ENCODE peak calls at places on chromosome 14, in eight cellular contexts. One of them, this sample, is unnamed.

GRCh38 chr14:52786887-52787286 is 4.5 kb downstream of the GNPNAT1 start:
- DNase-seq in PC-3: no peak
- DNase-seq in MM.1S: no peak
- DNase-seq in HCT116: no peak
- DNase-seq in OCI-LY7: no peak
- DNase-seq in GM23338: no peak
- DNase-seq in mammary epithelial cell: no peak
- DNase-seq in fibroblast of lung: no peak
- DNase-seq in this sample: no peak

GRCh38 chr14:104084251-104085002 is 1.1 kb upstream of the ASPG start:
- DNase-seq in MM.1S: no peak
- DNase-seq in fibroblast of lung: no peak
- DNase-seq in mammary epithelial cell: no peak
- DNase-seq in GM23338: no peak
- DNase-seq in PC-3: no peak
- DNase-seq in OCI-LY7: no peak
- DNase-seq in HCT116: no peak
- DNase-seq in this sample: no peak

GRCh38 chr14:26187996-26188605 is 409.7 kb downstream of the NOVA1 start:
- DNase-seq in mammary epithelial cell: no peak
- DNase-seq in HCT116: no peak
- DNase-seq in OCI-LY7: no peak
- DNase-seq in MM.1S: no peak
- DNase-seq in PC-3: no peak
- DNase-seq in fibroblast of lung: peak; percentile 72
- DNase-seq in GM23338: no peak
- DNase-seq in this sample: no peak

GRCh38 chr14:41609704-41610183 is 3.1 kb downstream of the LRFN5 start:
- DNase-seq in PC-3: peak; percentile 56
- DNase-seq in HCT116: no peak
- DNase-seq in mammary epithelial cell: no peak
- DNase-seq in GM23338: peak; percentile 89
- DNase-seq in OCI-LY7: no peak
- DNase-seq in fibroblast of lung: peak; percentile 87
- DNase-seq in MM.1S: no peak
- DNase-seq in this sample: no peak

GRCh38 chr14:62654641-62655040 is 390.6 kb downstream of the KCNH5 start:
- DNase-seq in fibroblast of lung: peak; percentile 65
- DNase-seq in OCI-LY7: no peak
- DNase-seq in GM23338: no peak
- DNase-seq in MM.1S: no peak
- DNase-seq in PC-3: no peak
- DNase-seq in HCT116: no peak
- DNase-seq in mammary epithelial cell: no peak
- DNase-seq in this sample: no peak

GRCh38 chr14:104872469-104873341 is 7.6 kb downstream of the CEP170B start:
- DNase-seq in GM23338: peak; percentile 82
- DNase-seq in mammary epithelial cell: peak; percentile 58
- DNase-seq in PC-3: no peak
- DNase-seq in HCT116: no peak
- DNase-seq in fibroblast of lung: peak; percentile 73
- DNase-seq in MM.1S: no peak
- DNase-seq in OCI-LY7: no peak
- DNase-seq in this sample: no peak

GRCh38 chr14:102212356-102212755 is 72.7 kb downstream of the WDR20 start:
- DNase-seq in MM.1S: no peak
- DNase-seq in HCT116: no peak
- DNase-seq in GM23338: no peak
- DNase-seq in OCI-LY7: no peak
- DNase-seq in fibroblast of lung: no peak
- DNase-seq in mammary epithelial cell: no peak
- DNase-seq in PC-3: no peak
- DNase-seq in this sample: no peak

GRCh38 chr14:90381011-90381790 is 15.6 kb upstream of the CALM1 start:
- DNase-seq in fibroblast of lung: no peak
- DNase-seq in GM23338: no peak
- DNase-seq in mammary epithelial cell: no peak
- DNase-seq in OCI-LY7: peak; percentile 47
- DNase-seq in MM.1S: no peak
- DNase-seq in PC-3: no peak
- DNase-seq in HCT116: no peak
- DNase-seq in this sample: no peak

GRCh38 chr14:84825481-84825880 is 704.5 kb upstream of the FLRT2 start:
- DNase-seq in PC-3: peak; percentile 69
- DNase-seq in mammary epithelial cell: peak; percentile 63
- DNase-seq in GM23338: no peak
- DNase-seq in OCI-LY7: no peak
- DNase-seq in MM.1S: no peak
- DNase-seq in HCT116: no peak
- DNase-seq in fibroblast of lung: peak; percentile 11
- DNase-seq in this sample: no peak

GRCh38 chr14:102998393-102998792 is 59.0 kb downstream of the CDC42BPB start:
- DNase-seq in HCT116: no peak
- DNase-seq in MM.1S: no peak
- DNase-seq in OCI-LY7: no peak
- DNase-seq in PC-3: peak; percentile 72
- DNase-seq in fibroblast of lung: peak; percentile 47
- DNase-seq in GM23338: no peak
- DNase-seq in mammary epithelial cell: no peak
- DNase-seq in this sample: no peak

GRCh38 chr14:102138935-102139247 is 806 bp upstream of the WDR20 start:
- DNase-seq in HCT116: no peak
- DNase-seq in fibroblast of lung: no peak
- DNase-seq in MM.1S: no peak
- DNase-seq in mammary epithelial cell: no peak
- DNase-seq in GM23338: no peak
- DNase-seq in PC-3: no peak
- DNase-seq in OCI-LY7: no peak
- DNase-seq in this sample: no peak

GRCh38 chr14:81980601-81981310 is 447.1 kb upstream of the SEL1L start:
- DNase-seq in HCT116: no peak
- DNase-seq in OCI-LY7: no peak
- DNase-seq in MM.1S: no peak
- DNase-seq in fibroblast of lung: no peak
- DNase-seq in mammary epithelial cell: no peak
- DNase-seq in PC-3: no peak
- DNase-seq in GM23338: no peak
- DNase-seq in this sample: no peak
- H2AFZ ChIP-seq in HCT116: no peak overlapping the region
- H2AFZ ChIP-seq in OCI-LY7: no peak overlapping the region
- H2AFZ ChIP-seq in MM.1S: no peak overlapping the region
- H2AFZ ChIP-seq in fibroblast of lung: no peak overlapping the region
- H2AFZ ChIP-seq in mammary epithelial cell: no peak overlapping the region
- H2AFZ ChIP-seq in PC-3: no peak overlapping the region
- H2AFZ ChIP-seq in GM23338: no peak overlapping the region
- H2AFZ ChIP-seq in this sample: no peak overlapping the region

DNA sequence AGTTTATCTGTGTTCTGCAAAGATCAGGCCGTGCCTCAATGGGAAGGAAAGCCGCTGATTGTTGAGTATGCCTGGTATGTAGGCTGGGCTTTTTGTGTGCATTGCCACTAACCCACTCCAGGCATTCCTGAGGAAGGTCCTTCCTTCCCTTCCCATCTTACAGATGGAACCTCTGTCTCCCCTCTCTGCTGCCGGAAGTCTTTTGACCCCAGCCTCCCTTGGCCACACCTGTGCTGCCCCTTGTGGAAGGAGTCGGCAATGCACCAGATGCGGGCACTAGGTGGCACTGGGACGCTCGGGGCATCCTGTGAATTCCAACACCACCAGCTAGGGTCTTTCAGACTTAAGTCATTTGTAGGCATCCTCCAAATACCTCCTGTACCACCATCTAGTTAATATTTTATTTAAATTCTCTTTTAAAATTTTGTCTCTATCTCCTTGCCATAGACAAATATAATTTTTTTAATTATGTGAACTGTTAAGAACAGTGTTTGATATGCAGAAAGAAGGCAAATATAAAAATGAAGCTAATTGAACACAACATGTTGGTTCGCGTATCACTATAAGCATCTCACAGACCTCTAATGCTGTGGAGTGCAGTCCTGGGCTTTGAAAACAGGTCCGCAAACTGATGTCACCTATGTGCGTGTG is 99.6 kb downstream of the RIN3 start:
- DNase-seq in MM.1S: no peak
- DNase-seq in GM23338: peak; percentile 89
- DNase-seq in mammary epithelial cell: no peak
- DNase-seq in fibroblast of lung: no peak
- DNase-seq in PC-3: peak; percentile 44
- DNase-seq in HCT116: no peak
- DNase-seq in OCI-LY7: peak; percentile 63
- DNase-seq in this sample: peak; percentile 40
- TF ChIP-seq CTCF in MM.1S: peak; percentile 59
- TF ChIP-seq CTCF in GM23338: peak; percentile 91
- TF ChIP-seq CTCF in mammary epithelial cell: peak; percentile 57
- TF ChIP-seq CTCF in fibroblast of lung: peak; percentile 79
- TF ChIP-seq CTCF in PC-3: peak; percentile 91
- TF ChIP-seq CTCF in HCT116: peak; percentile 99
- TF ChIP-seq CTCF in OCI-LY7: peak; percentile 95
- TF ChIP-seq CTCF in this sample: peak; percentile 74

DNA sequence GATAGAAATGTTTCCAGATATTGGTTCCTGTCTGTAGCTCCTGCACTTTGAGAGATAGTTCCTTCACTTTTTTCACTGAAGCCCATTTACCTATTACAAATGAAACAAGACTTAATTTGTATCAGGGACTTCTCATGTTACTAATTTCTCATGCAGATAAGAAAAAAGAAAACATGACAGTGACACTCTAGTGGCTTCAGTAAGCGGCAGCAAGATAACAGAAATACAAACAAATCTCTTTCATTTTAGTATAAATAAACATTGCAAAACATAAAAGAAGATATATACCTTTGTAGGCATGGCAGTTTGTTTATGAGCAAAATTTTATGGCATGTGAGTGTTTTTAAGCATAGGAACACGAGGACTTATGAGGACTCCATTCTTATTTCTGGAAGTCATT is 310.3 kb upstream of the RGS6 start:
- DNase-seq in OCI-LY7: no peak
- DNase-seq in MM.1S: no peak
- DNase-seq in fibroblast of lung: no peak
- DNase-seq in PC-3: no peak
- DNase-seq in HCT116: no peak
- DNase-seq in mammary epithelial cell: no peak
- DNase-seq in GM23338: no peak
- DNase-seq in this sample: no peak
- H3K4me1 ChIP-seq in OCI-LY7: no peaks in the 10 kb centered on the region
- H3K4me1 ChIP-seq in MM.1S: no peaks in the 10 kb centered on the region
- H3K4me1 ChIP-seq in fibroblast of lung: peaks cover 3% of the 10 kb centered on the region
- H3K4me1 ChIP-seq in PC-3: peaks cover 30% of the 10 kb centered on the region
- H3K4me1 ChIP-seq in HCT116: peaks cover 6% of the 10 kb centered on the region
- H3K4me1 ChIP-seq in mammary epithelial cell: peaks cover 19% of the 10 kb centered on the region
- H3K4me1 ChIP-seq in GM23338: no peaks in the 10 kb centered on the region
- H3K4me1 ChIP-seq in this sample: no peaks in the 10 kb centered on the region

GRCh38 chr14:75426332-75427125 is 1.3 kb upstream of the JDP2 start:
- DNase-seq in GM23338: no peak
- DNase-seq in PC-3: no peak
- DNase-seq in MM.1S: peak; percentile 64
- DNase-seq in HCT116: no peak
- DNase-seq in fibroblast of lung: no peak
- DNase-seq in mammary epithelial cell: no peak
- DNase-seq in OCI-LY7: peak; percentile 85
- DNase-seq in this sample: no peak
- H2AFZ ChIP-seq in GM23338: peak overlapping the region; percentile 96
- H2AFZ ChIP-seq in PC-3: no peak overlapping the region
- H2AFZ ChIP-seq in MM.1S: peak overlapping the region; percentile 52
- H2AFZ ChIP-seq in HCT116: no peak overlapping the region
- H2AFZ ChIP-seq in fibroblast of lung: no peak overlapping the region
- H2AFZ ChIP-seq in mammary epithelial cell: no peak overlapping the region
- H2AFZ ChIP-seq in OCI-LY7: peak overlapping the region; percentile 51
- H2AFZ ChIP-seq in this sample: no peak overlapping the region

DNA sequence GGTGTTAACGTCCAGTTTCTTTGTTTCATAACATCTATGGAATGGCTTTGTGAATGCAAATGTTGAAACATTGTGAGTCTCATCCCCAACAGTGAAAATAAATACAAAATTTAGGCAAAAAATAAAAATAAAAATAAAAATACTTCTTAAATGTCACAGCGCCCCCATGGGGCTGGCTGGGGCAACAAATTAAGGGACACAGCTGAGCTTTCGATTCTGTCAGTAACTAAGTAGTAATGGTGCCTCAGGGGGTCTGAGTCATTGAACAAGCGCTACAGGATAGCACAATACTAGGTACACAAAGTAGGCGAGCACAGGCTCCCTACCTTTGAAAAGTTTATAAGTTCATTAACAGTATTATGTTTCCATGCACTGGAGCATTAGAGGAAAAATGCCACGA is 667.3 kb downstream of the DIO2 start:
- DNase-seq in PC-3: peak; percentile 82
- DNase-seq in fibroblast of lung: peak; percentile 61
- DNase-seq in GM23338: peak; percentile 82
- DNase-seq in OCI-LY7: peak; percentile 2
- DNase-seq in MM.1S: no peak
- DNase-seq in HCT116: no peak
- DNase-seq in mammary epithelial cell: no peak
- DNase-seq in this sample: no peak
- TF ChIP-seq CTCF in PC-3: peak; percentile 72
- TF ChIP-seq CTCF in fibroblast of lung: peak; percentile 76
- TF ChIP-seq CTCF in GM23338: peak; percentile 79
- TF ChIP-seq CTCF in OCI-LY7: peak; percentile 69
- TF ChIP-seq CTCF in MM.1S: no peak
- TF ChIP-seq CTCF in HCT116: no peak
- TF ChIP-seq CTCF in mammary epithelial cell: no peak
- TF ChIP-seq CTCF in this sample: peak; percentile 23

DNA sequence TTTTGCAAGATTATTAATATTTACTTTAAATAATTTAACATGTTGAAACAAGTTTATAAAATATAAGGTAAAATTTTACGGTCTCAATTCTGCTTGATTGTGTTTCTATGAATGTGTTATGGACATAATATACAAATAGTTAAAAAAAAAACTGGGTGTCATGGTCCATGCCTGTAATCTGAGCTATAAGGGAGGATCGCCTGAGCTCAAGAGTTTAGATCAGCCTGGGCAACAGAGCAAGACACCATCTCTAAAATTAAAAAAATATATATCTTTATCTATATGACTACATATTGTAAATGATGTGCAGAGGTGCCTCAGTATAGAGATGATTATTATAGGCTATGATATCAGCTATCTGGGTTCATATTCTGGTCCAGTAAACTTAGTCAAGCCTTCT is 9.9 kb downstream of the PAPOLA start:
- DNase-seq in PC-3: no peak
- DNase-seq in MM.1S: no peak
- DNase-seq in OCI-LY7: no peak
- DNase-seq in fibroblast of lung: no peak
- DNase-seq in GM23338: no peak
- DNase-seq in mammary epithelial cell: no peak
- DNase-seq in HCT116: no peak
- DNase-seq in this sample: no peak
- H3K4me1 ChIP-seq in PC-3: peaks cover 4% of the 10 kb centered on the region
- H3K4me1 ChIP-seq in MM.1S: peaks cover 3% of the 10 kb centered on the region
- H3K4me1 ChIP-seq in OCI-LY7: peaks cover 85% of the 10 kb centered on the region
- H3K4me1 ChIP-seq in fibroblast of lung: no peaks in the 10 kb centered on the region
- H3K4me1 ChIP-seq in GM23338: peaks cover 66% of the 10 kb centered on the region
- H3K4me1 ChIP-seq in mammary epithelial cell: peaks cover 4% of the 10 kb centered on the region
- H3K4me1 ChIP-seq in HCT116: peaks cover 4% of the 10 kb centered on the region
- H3K4me1 ChIP-seq in this sample: peaks cover 19% of the 10 kb centered on the region

This sample was measured in DND-41.